ENCODE peak calls at places on chromosomes 3 and 15, in six cellular contexts. R is fibroblast of the aortic adventitia, A is endothelial cell, H is heart right ventricle, L is sigmoid colon, I is lower lobe of right lung. B is an unnamed sample.

GRCh38 chr3:68893600-68894239 is 38.6 kb downstream of the TAFA4 start:
- DNase-seq in R (peak), A (no peak), H (no peak), L (no peak), I (no peak), B (no peak)

GRCh38 chr3:44721231-44722102 is 8.0 kb upstream of the ZNF501 start:
- DNase-seq in R (peak), A (no peak), H (no peak), L (no peak), I (no peak), B (no peak)

GRCh38 chr3:95197661-95198060 is 1134.8 kb downstream of the NSUN3 start:
- DNase-seq in R (no peak), A (no peak), H (no peak), L (no peak), I (no peak), B (no peak)

GRCh38 chr3:47186285-47186684 is 22.4 kb upstream of the SETD2 start:
- DNase-seq in R (no peak), A (no peak), H (no peak), L (no peak), I (no peak), B (no peak)

GRCh38 chr3:189772584-189772983 is 141.4 kb downstream of the TP63 start:
- DNase-seq in R (peak), A (no peak), H (no peak), L (no peak), I (no peak), B (no peak)

GRCh38 chr15:31328999-31329639 is 2.5 kb downstream of the KLF13 start:
- DNase-seq in R (no peak), A (peak), H (no peak), L (peak), I (peak), B (no peak)

GRCh38 chr3:100277255-100277800 is 16.5 kb downstream of the TBC1D23 start:
- DNase-seq in R (no peak), A (no peak), H (no peak), L (no peak), I (no peak), B (no peak)

GRCh38 chr15:28977377-28978010 is 91.7 kb downstream of the APBA2 start:
- DNase-seq in R (peak), A (no peak), H (no peak), L (no peak), I (no peak), B (no peak)

GRCh38 chr15:23642413-23643044 is 5.1 kb downstream of the MAGEL2 start:
- DNase-seq in R (peak), A (peak), H (peak), L (peak), I (peak), B (no peak)

GRCh38 chr15:62444104-62445027 is 279.3 kb upstream of the C2CD4B start:
- DNase-seq in R (peak), A (no peak), H (no peak), L (peak), I (no peak), B (no peak)

GRCh38 chr3:115673860-115674259 is 50.5 kb downstream of the GAP43 start:
- DNase-seq in R (no peak), A (no peak), H (no peak), L (no peak), I (no peak), B (no peak)

DNA sequence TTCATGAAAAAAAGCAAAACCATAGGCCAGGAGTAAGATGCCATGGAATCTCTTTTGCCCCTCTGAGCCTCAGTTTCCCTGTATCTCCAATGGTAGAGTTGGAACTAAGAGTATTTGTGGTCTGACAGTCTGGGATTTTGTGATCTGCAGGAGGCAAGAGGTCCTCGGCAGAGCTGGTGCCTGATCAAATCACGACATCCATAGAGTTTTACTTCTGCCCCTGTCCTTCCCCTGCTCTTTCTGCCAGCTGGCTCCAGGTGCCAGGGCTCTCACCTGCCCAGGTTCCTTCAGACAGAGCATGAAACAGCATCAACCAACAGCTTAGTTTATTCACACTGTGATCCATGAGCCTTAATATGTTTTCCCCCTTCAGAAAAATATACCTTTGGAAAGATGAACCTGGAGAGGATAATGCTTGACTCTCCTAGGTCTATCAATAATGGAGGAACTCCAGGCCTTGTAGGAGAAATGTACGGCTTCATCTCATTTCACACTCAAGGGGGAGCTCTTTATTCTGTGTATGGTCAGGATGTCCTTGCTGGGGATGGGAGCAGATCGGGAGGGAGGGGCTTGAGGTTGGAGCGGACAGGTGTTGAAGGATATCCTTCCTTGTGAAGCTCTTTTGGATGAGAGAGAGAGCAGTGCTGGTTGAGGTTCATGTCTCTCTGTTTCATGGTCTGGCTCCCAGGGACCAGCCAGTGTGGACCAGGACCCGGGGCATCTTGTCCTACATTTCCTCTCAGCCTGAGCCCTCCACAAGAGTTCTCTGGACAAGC is 309.9 kb downstream of the RPLP1 start:
- DNase-seq in R (no peak), A (peak), H (no peak), L (no peak), I (no peak), B (no peak)
- TF ChIP-seq CTCF in R (no peak), A (no peak), H (peak), L (no peak), I (no peak), B (no peak)

GRCh38 chr3:136305879-136306278 is 55.7 kb downstream of the PCCB start:
- DNase-seq in R (peak), A (no peak), H (no peak), L (no peak), I (no peak), B (no peak)
- TF ChIP-seq CTCF in R (peak), A (no peak), H (peak), L (no peak), I (no peak), B (no peak)

GRCh38 chr3:126927405-126927750 is 55.5 kb upstream of the PLXNA1 start:
- DNase-seq in R (peak), A (no peak), H (no peak), L (peak), I (no peak), B (no peak)

GRCh38 chr3:126925411-126926171 is 57.3 kb upstream of the PLXNA1 start:
- DNase-seq in R (no peak), A (no peak), H (peak), L (peak), I (no peak), B (no peak)

GRCh38 chr3:126926684-126927404 is 56.1 kb upstream of the PLXNA1 start:
- DNase-seq in R (peak), A (no peak), H (peak), L (peak), I (no peak), B (peak)

GRCh38 chr3:126928921-126929485 is 53.9 kb upstream of the PLXNA1 start:
- DNase-seq in R (no peak), A (no peak), H (no peak), L (peak), I (no peak), B (no peak)

DNA sequence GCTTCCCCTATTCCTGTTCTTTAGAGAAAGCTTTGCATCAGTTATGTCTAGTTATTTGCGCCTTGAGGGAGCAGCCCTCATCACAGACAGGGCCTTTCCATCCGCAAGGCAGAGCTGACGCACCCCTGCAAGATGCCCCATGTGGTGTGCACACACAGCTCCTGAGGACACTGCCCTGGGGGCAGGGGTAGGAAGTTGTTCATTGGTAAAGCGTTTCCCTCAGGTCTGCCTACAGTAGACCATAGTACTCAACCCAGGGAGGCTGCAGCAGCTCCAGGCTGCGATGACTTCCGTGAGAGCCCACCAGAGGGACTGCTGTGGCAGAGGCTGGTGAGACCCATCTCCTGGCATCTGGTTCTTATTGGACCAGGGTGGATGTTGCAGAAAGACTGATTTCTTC is 55.1 kb upstream of the PLXNA1 start:
- DNase-seq in R (no peak), A (no peak), H (no peak), L (peak), I (no peak), B (no peak)
- TF ChIP-seq CTCF in R (no peak), A (no peak), H (no peak), L (no peak), I (no peak), B (no peak)

GRCh38 chr3:105427332-105427731 is 60.6 kb downstream of the ALCAM start:
- DNase-seq in R (no peak), A (no peak), H (no peak), L (no peak), I (no peak), B (no peak)

GRCh38 chr3:105425153-105425502 is 58.4 kb downstream of the ALCAM start:
- DNase-seq in R (no peak), A (no peak), H (no peak), L (no peak), I (no peak), B (no peak)

GRCh38 chr3:105431171-105431570 is 64.5 kb downstream of the ALCAM start:
- DNase-seq in R (no peak), A (no peak), H (no peak), L (no peak), I (no peak), B (no peak)

GRCh38 chr3:105430460-105430859 is 63.8 kb downstream of the ALCAM start:
- DNase-seq in R (no peak), A (no peak), H (no peak), L (no peak), I (no peak), B (no peak)

GRCh38 chr3:105429034-105429762 is 62.5 kb downstream of the ALCAM start:
- DNase-seq in R (no peak), A (no peak), H (no peak), L (no peak), I (no peak), B (no peak)
- TF ChIP-seq CTCF in R (no peak), A (no peak), H (no peak), L (no peak), I (no peak), B (no peak)